ENCODE peak calls at places on chromosomes 5 and 9, in eight cellular contexts. E is mammary epithelial cell; X is progenitor cell of endocrine pancreas; F is CD4-positive, alpha-beta T cell; A is transverse colon; O is mesothelial cell of epicardium; I is uterus; L is WTC11. Y is an unnamed sample.

GRCh38 chr5:150434502-150434901 is 15.0 kb downstream of the RPS14 start:
- DNase-seq in E (peak), X (no peak), F (no peak), A (no peak), O (no peak), I (no peak), L (no peak), Y (no peak)

GRCh38 chr5:138453630-138454029 is 11.6 kb upstream of the EGR1 start:
- DNase-seq in E (no peak), X (no peak), F (no peak), A (no peak), O (no peak), I (no peak), L (no peak), Y (no peak)

GRCh38 chr9:81116340-81117207 is 572.8 kb downstream of the TLE1 start:
- DNase-seq in E (no peak), X (no peak), F (no peak), A (no peak), O (no peak), I (no peak), L (no peak), Y (no peak)

GRCh38 chr5:8756498-8757084 is 789.3 kb downstream of the SEMA5A start:
- DNase-seq in E (peak), X (no peak), F (no peak), A (peak), O (no peak), I (no peak), L (peak), Y (no peak)

GRCh38 chr5:77639624-77640023 is 1.1 kb upstream of the OTP start:
- DNase-seq in E (no peak), X (no peak), F (no peak), A (no peak), O (no peak), I (no peak), L (no peak), Y (no peak)

GRCh38 chr5:378976-379742 is 57.6 kb downstream of the AHRR start:
- DNase-seq in E (no peak), X (peak), F (no peak), A (no peak), O (no peak), I (no peak), L (peak), Y (no peak)

GRCh38 chr9:114429488-114429887 is 41.7 kb upstream of the AKNA start:
- DNase-seq in E (no peak), X (no peak), F (no peak), A (no peak), O (no peak), I (no peak), L (no peak), Y (no peak)

GRCh38 chr9:134283692-134284265 is 42.5 kb upstream of the RXRA start:
- DNase-seq in E (no peak), X (no peak), F (no peak), A (no peak), O (no peak), I (no peak), L (no peak), Y (no peak)

GRCh38 chr5:149732500-149733128 is 2.5 kb downstream of the PPARGC1B start:
- DNase-seq in E (peak), X (no peak), F (no peak), A (peak), O (no peak), I (peak), L (no peak), Y (no peak)

GRCh38 chr9:75992480-75993206 is 102.2 kb downstream of the PCSK5 start:
- DNase-seq in E (no peak), X (no peak), F (no peak), A (no peak), O (no peak), I (no peak), L (no peak), Y (no peak)

GRCh38 chr9:121825481-121825830 is 174.0 kb downstream of the DAB2IP start:
- DNase-seq in E (no peak), X (no peak), F (no peak), A (no peak), O (no peak), I (no peak), L (no peak), Y (no peak)

GRCh38 chr9:18229992-18230676 is 243.8 kb upstream of the ADAMTSL1 start:
- DNase-seq in E (no peak), X (no peak), F (no peak), A (no peak), O (no peak), I (no peak), L (no peak), Y (no peak)
- TF ChIP-seq CTCF in E (no peak), X (peak), F (no peak), A (no peak), O (no peak), I (no peak), L (no peak), Y (no peak)

GRCh38 chr5:135205616-135206349 is 171.8 kb upstream of the PITX1 start:
- DNase-seq in E (no peak), X (peak), F (no peak), A (no peak), O (no peak), I (no peak), L (no peak), Y (no peak)

GRCh38 chr5:135203019-135203418 is 169.0 kb upstream of the PITX1 start:
- DNase-seq in E (no peak), X (no peak), F (no peak), A (no peak), O (no peak), I (no peak), L (no peak), Y (no peak)

GRCh38 chr5:135203593-135204036 is 169.6 kb upstream of the PITX1 start:
- DNase-seq in E (no peak), X (no peak), F (no peak), A (no peak), O (no peak), I (no peak), L (no peak), Y (no peak)

GRCh38 chr5:135206862-135207261 is 172.8 kb upstream of the PITX1 start:
- DNase-seq in E (no peak), X (no peak), F (no peak), A (no peak), O (no peak), I (no peak), L (no peak), Y (no peak)

DNA sequence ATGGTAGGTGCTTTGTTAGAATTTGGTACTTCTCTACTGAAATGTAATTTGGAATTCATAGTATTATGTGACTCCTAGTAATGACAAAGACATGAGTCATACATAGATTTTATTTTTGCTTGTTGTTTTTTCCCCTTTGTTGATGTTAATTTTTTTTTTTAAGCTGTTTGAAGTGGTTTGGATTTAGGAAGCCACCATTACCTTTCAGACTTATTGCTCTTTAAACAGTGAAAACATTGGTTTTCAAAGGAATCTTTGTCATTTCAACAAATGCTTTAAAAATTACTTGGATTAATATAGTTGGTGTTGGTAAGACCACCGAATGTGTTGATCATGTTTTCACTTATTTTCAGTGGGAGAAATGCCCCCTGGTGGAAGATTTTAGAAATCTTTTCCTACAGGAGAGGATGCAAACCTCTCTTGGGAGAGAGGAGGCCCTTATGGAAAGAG is 170.1 kb upstream of the PITX1 start:
- DNase-seq in E (no peak), X (no peak), F (no peak), A (no peak), O (no peak), I (no peak), L (no peak), Y (no peak)
- TF ChIP-seq CTCF in E (peak), X (peak), F (no peak), A (peak), O (peak), I (no peak), L (no peak), Y (peak)

DNA sequence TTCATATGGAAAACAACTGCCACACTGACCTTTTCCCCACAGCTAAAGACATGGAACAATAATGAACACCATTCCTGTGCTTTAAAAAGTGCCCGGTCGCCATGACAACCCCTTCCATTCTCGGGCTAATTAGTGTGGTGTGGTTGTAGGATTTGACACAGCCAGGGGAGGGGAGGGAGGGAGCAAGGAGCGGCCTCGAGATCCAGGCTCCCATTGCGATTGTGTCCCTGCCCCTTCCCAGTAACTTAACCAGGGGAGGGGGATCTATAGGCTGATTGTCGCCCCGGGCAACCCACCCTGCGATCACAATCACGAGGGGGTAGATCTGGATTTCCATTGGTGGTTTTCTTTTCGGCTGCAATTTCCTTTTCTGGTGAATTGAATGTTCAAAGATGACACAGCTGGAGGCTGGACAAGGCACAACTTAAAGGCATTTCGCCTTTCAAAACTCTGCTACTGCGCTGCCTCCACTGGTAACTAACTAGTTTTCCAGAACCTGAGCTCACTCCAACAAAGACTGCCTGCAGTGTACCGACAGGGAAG is 96.7 kb upstream of the RETREG1 start:
- DNase-seq in E (no peak), X (peak), F (no peak), A (peak), O (no peak), I (no peak), L (peak), Y (no peak)
- TF ChIP-seq CTCF in E (no peak), X (no peak), F (no peak), A (no peak), O (no peak), I (no peak), L (no peak), Y (no peak)

GRCh38 chr5:114062940-114063867 is 298.7 kb upstream of the KCNN2 start:
- DNase-seq in E (no peak), X (no peak), F (no peak), A (no peak), O (no peak), I (no peak), L (no peak), Y (no peak)
- TF ChIP-seq CTCF in E (no peak), X (no peak), F (no peak), A (no peak), O (no peak), I (no peak), L (no peak), Y (no peak)

Y was measured in D721Med.